ENCODE peak calls at places on chromosomes 4 and X, in nine cellular contexts. One of them, this sample, is unnamed. For H3K36me3, the result is how much of the 10 kb centered on the place peaks cover.

GRCh38 chr4:123443401-123444297 is 47.1 kb downstream of the SPRY1 start:
- DNase-seq in heart right ventricle: no peak
- DNase-seq in uterus: no peak
- DNase-seq in left ventricle myocardium inferior: no peak
- DNase-seq in OCI-LY7: peak
- DNase-seq in HCT116: no peak
- DNase-seq in WERI-Rb-1: no peak
- DNase-seq in cardiac muscle cell: no peak
- DNase-seq in tibial artery: no peak
- DNase-seq in this sample: no peak

GRCh38 chrX:133249659-133250058 is 31.5 kb upstream of the TFDP3 start:
- DNase-seq in HCT116: no peak
- DNase-seq in tibial artery: no peak
- DNase-seq in left ventricle myocardium inferior: no peak
- DNase-seq in uterus: no peak
- DNase-seq in OCI-LY7: no peak
- DNase-seq in cardiac muscle cell: no peak
- DNase-seq in heart right ventricle: no peak
- DNase-seq in WERI-Rb-1: no peak
- DNase-seq in this sample: no peak

GRCh38 chr4:41058426-41058825 is 155.9 kb downstream of the APBB2 start:
- DNase-seq in cardiac muscle cell: no peak
- DNase-seq in HCT116: no peak
- DNase-seq in tibial artery: no peak
- DNase-seq in heart right ventricle: no peak
- DNase-seq in OCI-LY7: no peak
- DNase-seq in left ventricle myocardium inferior: no peak
- DNase-seq in uterus: no peak
- DNase-seq in WERI-Rb-1: no peak
- DNase-seq in this sample: no peak

GRCh38 chr4:65671402-65671801 is 1.1 kb upstream of the EPHA5 start:
- DNase-seq in uterus: no peak
- DNase-seq in HCT116: no peak
- DNase-seq in OCI-LY7: no peak
- DNase-seq in heart right ventricle: no peak
- DNase-seq in WERI-Rb-1: no peak
- DNase-seq in tibial artery: no peak
- DNase-seq in cardiac muscle cell: no peak
- DNase-seq in left ventricle myocardium inferior: no peak
- DNase-seq in this sample: no peak

GRCh38 chr4:56655209-56655626 is 25.9 kb downstream of the HOPX start:
- DNase-seq in uterus: peak
- DNase-seq in left ventricle myocardium inferior: peak
- DNase-seq in HCT116: no peak
- DNase-seq in heart right ventricle: peak
- DNase-seq in cardiac muscle cell: peak
- DNase-seq in OCI-LY7: no peak
- DNase-seq in WERI-Rb-1: no peak
- DNase-seq in tibial artery: no peak
- DNase-seq in this sample: no peak

GRCh38 chr4:158610790-158611189 is 60.9 kb downstream of the C4orf46 start:
- DNase-seq in heart right ventricle: no peak
- DNase-seq in uterus: no peak
- DNase-seq in HCT116: no peak
- DNase-seq in OCI-LY7: no peak
- DNase-seq in WERI-Rb-1: no peak
- DNase-seq in left ventricle myocardium inferior: no peak
- DNase-seq in tibial artery: no peak
- DNase-seq in cardiac muscle cell: no peak
- DNase-seq in this sample: no peak

GRCh38 chr4:165308174-165308573 is 19.3 kb upstream of the MSMO1 start:
- DNase-seq in OCI-LY7: no peak
- DNase-seq in cardiac muscle cell: no peak
- DNase-seq in tibial artery: no peak
- DNase-seq in HCT116: no peak
- DNase-seq in WERI-Rb-1: no peak
- DNase-seq in uterus: no peak
- DNase-seq in heart right ventricle: no peak
- DNase-seq in left ventricle myocardium inferior: no peak
- DNase-seq in this sample: no peak

GRCh38 chr4:166498541-166498940 is 625.5 kb downstream of the TLL1 start:
- DNase-seq in heart right ventricle: no peak
- DNase-seq in cardiac muscle cell: no peak
- DNase-seq in left ventricle myocardium inferior: no peak
- DNase-seq in tibial artery: no peak
- DNase-seq in WERI-Rb-1: no peak
- DNase-seq in OCI-LY7: no peak
- DNase-seq in HCT116: no peak
- DNase-seq in uterus: no peak
- DNase-seq in this sample: no peak

GRCh38 chr4:68410149-68410548 is 37.1 kb upstream of the TMPRSS11E start:
- DNase-seq in OCI-LY7: no peak
- DNase-seq in tibial artery: no peak
- DNase-seq in heart right ventricle: no peak
- DNase-seq in HCT116: no peak
- DNase-seq in WERI-Rb-1: no peak
- DNase-seq in cardiac muscle cell: no peak
- DNase-seq in left ventricle myocardium inferior: no peak
- DNase-seq in uterus: no peak
- DNase-seq in this sample: no peak

GRCh38 chr4:68410643-68411042 is 36.6 kb upstream of the TMPRSS11E start:
- DNase-seq in tibial artery: no peak
- DNase-seq in uterus: no peak
- DNase-seq in WERI-Rb-1: no peak
- DNase-seq in left ventricle myocardium inferior: no peak
- DNase-seq in cardiac muscle cell: no peak
- DNase-seq in OCI-LY7: no peak
- DNase-seq in heart right ventricle: no peak
- DNase-seq in HCT116: no peak
- DNase-seq in this sample: no peak

GRCh38 chr4:68407868-68408190 is 39.4 kb upstream of the TMPRSS11E start:
- DNase-seq in cardiac muscle cell: no peak
- DNase-seq in tibial artery: no peak
- DNase-seq in WERI-Rb-1: no peak
- DNase-seq in OCI-LY7: no peak
- DNase-seq in HCT116: no peak
- DNase-seq in heart right ventricle: no peak
- DNase-seq in uterus: no peak
- DNase-seq in left ventricle myocardium inferior: no peak
- DNase-seq in this sample: no peak

GRCh38 chr4:68404153-68404552 is 43.1 kb upstream of the TMPRSS11E start:
- DNase-seq in left ventricle myocardium inferior: no peak
- DNase-seq in OCI-LY7: no peak
- DNase-seq in cardiac muscle cell: no peak
- DNase-seq in heart right ventricle: no peak
- DNase-seq in uterus: no peak
- DNase-seq in WERI-Rb-1: no peak
- DNase-seq in tibial artery: no peak
- DNase-seq in HCT116: no peak
- DNase-seq in this sample: no peak

GRCh38 chr4:68406479-68406859 is 40.8 kb upstream of the TMPRSS11E start:
- DNase-seq in cardiac muscle cell: no peak
- DNase-seq in HCT116: no peak
- DNase-seq in uterus: no peak
- DNase-seq in left ventricle myocardium inferior: no peak
- DNase-seq in heart right ventricle: no peak
- DNase-seq in tibial artery: no peak
- DNase-seq in OCI-LY7: no peak
- DNase-seq in WERI-Rb-1: no peak
- DNase-seq in this sample: no peak
- H3K4me3 ChIP-seq in cardiac muscle cell: no peak
- H3K4me3 ChIP-seq in HCT116: no peak
- H3K4me3 ChIP-seq in uterus: no peak
- H3K4me3 ChIP-seq in left ventricle myocardium inferior: no peak
- H3K4me3 ChIP-seq in heart right ventricle: no peak
- H3K4me3 ChIP-seq in tibial artery: no peak
- H3K4me3 ChIP-seq in OCI-LY7: no peak
- H3K4me3 ChIP-seq in WERI-Rb-1: no peak
- H3K4me3 ChIP-seq in this sample: no peak

GRCh38 chrX:10633722-10634121 is 13.3 kb upstream of the MID1 start:
- DNase-seq in HCT116: peak
- DNase-seq in tibial artery: no peak
- DNase-seq in WERI-Rb-1: no peak
- DNase-seq in uterus: peak
- DNase-seq in cardiac muscle cell: no peak
- DNase-seq in heart right ventricle: peak
- DNase-seq in OCI-LY7: no peak
- DNase-seq in left ventricle myocardium inferior: peak
- DNase-seq in this sample: peak

GRCh38 chrX:10631416-10632145 is 11.2 kb upstream of the MID1 start:
- DNase-seq in HCT116: no peak
- DNase-seq in WERI-Rb-1: no peak
- DNase-seq in tibial artery: no peak
- DNase-seq in cardiac muscle cell: no peak
- DNase-seq in uterus: no peak
- DNase-seq in OCI-LY7: no peak
- DNase-seq in heart right ventricle: no peak
- DNase-seq in left ventricle myocardium inferior: no peak
- DNase-seq in this sample: no peak

GRCh38 chrX:10634681-10635161 is 14.3 kb upstream of the MID1 start:
- DNase-seq in left ventricle myocardium inferior: no peak
- DNase-seq in HCT116: peak
- DNase-seq in cardiac muscle cell: no peak
- DNase-seq in uterus: peak
- DNase-seq in heart right ventricle: no peak
- DNase-seq in tibial artery: no peak
- DNase-seq in OCI-LY7: no peak
- DNase-seq in WERI-Rb-1: no peak
- DNase-seq in this sample: peak

GRCh38 chrX:10636851-10637250 is 16.5 kb upstream of the MID1 start:
- DNase-seq in heart right ventricle: no peak
- DNase-seq in tibial artery: no peak
- DNase-seq in cardiac muscle cell: no peak
- DNase-seq in OCI-LY7: no peak
- DNase-seq in WERI-Rb-1: no peak
- DNase-seq in HCT116: no peak
- DNase-seq in uterus: no peak
- DNase-seq in left ventricle myocardium inferior: no peak
- DNase-seq in this sample: no peak

GRCh38 chrX:10636337-10636736 is 16.0 kb upstream of the MID1 start:
- DNase-seq in OCI-LY7: no peak
- DNase-seq in tibial artery: no peak
- DNase-seq in heart right ventricle: peak
- DNase-seq in uterus: peak
- DNase-seq in cardiac muscle cell: peak
- DNase-seq in WERI-Rb-1: peak
- DNase-seq in left ventricle myocardium inferior: no peak
- DNase-seq in HCT116: peak
- DNase-seq in this sample: peak
- H3K27ac ChIP-seq in OCI-LY7: no peak
- H3K27ac ChIP-seq in tibial artery: no peak
- H3K27ac ChIP-seq in heart right ventricle: no peak
- H3K27ac ChIP-seq in uterus: peak
- H3K27ac ChIP-seq in cardiac muscle cell: peak
- H3K27ac ChIP-seq in WERI-Rb-1: no peak
- H3K27ac ChIP-seq in left ventricle myocardium inferior: peak
- H3K27ac ChIP-seq in HCT116: peak
- H3K27ac ChIP-seq in this sample: peak

GRCh38 chr4:153294631-153295030 is 49.9 kb upstream of the MND1 start:
- DNase-seq in uterus: no peak
- DNase-seq in tibial artery: no peak
- DNase-seq in OCI-LY7: no peak
- DNase-seq in heart right ventricle: no peak
- DNase-seq in cardiac muscle cell: no peak
- DNase-seq in left ventricle myocardium inferior: no peak
- DNase-seq in HCT116: no peak
- DNase-seq in WERI-Rb-1: no peak
- DNase-seq in this sample: no peak

GRCh38 chr4:153291562-153291961 is 52.9 kb upstream of the MND1 start:
- DNase-seq in left ventricle myocardium inferior: no peak
- DNase-seq in OCI-LY7: no peak
- DNase-seq in cardiac muscle cell: no peak
- DNase-seq in uterus: no peak
- DNase-seq in heart right ventricle: no peak
- DNase-seq in tibial artery: no peak
- DNase-seq in HCT116: no peak
- DNase-seq in WERI-Rb-1: no peak
- DNase-seq in this sample: no peak

GRCh38 chr4:153295131-153295755 is 49.2 kb upstream of the MND1 start:
- DNase-seq in tibial artery: no peak
- DNase-seq in left ventricle myocardium inferior: no peak
- DNase-seq in cardiac muscle cell: no peak
- DNase-seq in WERI-Rb-1: no peak
- DNase-seq in heart right ventricle: no peak
- DNase-seq in HCT116: no peak
- DNase-seq in OCI-LY7: no peak
- DNase-seq in uterus: no peak
- DNase-seq in this sample: no peak

GRCh38 chr4:153292897-153293674 is 51.4 kb upstream of the MND1 start:
- DNase-seq in OCI-LY7: no peak
- DNase-seq in cardiac muscle cell: no peak
- DNase-seq in heart right ventricle: no peak
- DNase-seq in left ventricle myocardium inferior: no peak
- DNase-seq in WERI-Rb-1: no peak
- DNase-seq in uterus: no peak
- DNase-seq in HCT116: no peak
- DNase-seq in tibial artery: no peak
- DNase-seq in this sample: no peak

DNA sequence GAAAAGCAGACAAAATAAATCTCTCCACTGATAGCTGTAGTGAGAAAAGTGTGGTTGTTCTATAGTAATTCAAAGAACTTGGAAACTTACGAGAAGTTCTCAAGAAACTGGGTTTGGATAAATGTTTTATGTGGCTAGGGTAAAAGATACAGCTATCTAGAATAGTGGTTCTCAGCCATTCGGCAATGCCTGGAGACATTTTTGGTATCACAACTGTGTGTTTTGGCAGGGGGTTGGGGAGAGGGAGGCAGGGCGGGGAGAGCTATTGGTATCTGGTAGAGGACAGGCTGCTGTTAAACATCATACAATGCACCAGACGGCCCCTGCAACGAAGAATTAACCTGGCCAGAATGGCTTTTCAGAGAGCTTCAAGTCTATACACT is 50.8 kb upstream of the MND1 start:
- DNase-seq in cardiac muscle cell: no peak
- DNase-seq in OCI-LY7: no peak
- DNase-seq in tibial artery: no peak
- DNase-seq in left ventricle myocardium inferior: no peak
- DNase-seq in WERI-Rb-1: no peak
- DNase-seq in uterus: no peak
- DNase-seq in HCT116: no peak
- DNase-seq in heart right ventricle: no peak
- DNase-seq in this sample: no peak
- H3K36me3 ChIP-seq in cardiac muscle cell: under half
- H3K36me3 ChIP-seq in OCI-LY7: under half
- H3K36me3 ChIP-seq in tibial artery: under half
- H3K36me3 ChIP-seq in left ventricle myocardium inferior: under half
- H3K36me3 ChIP-seq in WERI-Rb-1: half or more
- H3K36me3 ChIP-seq in uterus: under half
- H3K36me3 ChIP-seq in HCT116: under half
- H3K36me3 ChIP-seq in heart right ventricle: under half
- H3K36me3 ChIP-seq in this sample: under half

DNA sequence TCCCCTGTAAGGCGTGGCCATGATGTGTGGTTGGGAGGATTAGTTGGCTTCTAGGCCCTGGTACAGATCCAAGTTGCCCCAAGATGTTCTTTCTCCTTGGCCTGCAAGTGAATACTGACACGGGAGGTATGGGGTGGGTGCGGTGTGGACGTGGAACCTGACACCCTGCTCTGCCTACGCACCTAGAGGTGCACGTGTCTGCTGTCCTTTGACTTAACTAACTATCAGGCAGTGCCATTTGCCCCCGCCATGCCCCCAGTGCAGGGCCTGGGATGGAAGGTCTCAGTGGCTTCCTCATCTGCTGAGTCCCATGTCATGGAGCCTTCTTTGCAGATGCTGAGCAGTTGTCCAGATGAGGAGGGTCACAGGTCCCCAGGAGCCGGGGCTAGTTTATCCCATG is 90.8 kb downstream of the PSAPL1 start:
- DNase-seq in HCT116: no peak
- DNase-seq in cardiac muscle cell: no peak
- DNase-seq in uterus: no peak
- DNase-seq in left ventricle myocardium inferior: peak
- DNase-seq in OCI-LY7: no peak
- DNase-seq in WERI-Rb-1: no peak
- DNase-seq in heart right ventricle: no peak
- DNase-seq in tibial artery: no peak
- DNase-seq in this sample: no peak
- H3K4me3 ChIP-seq in HCT116: no peak
- H3K4me3 ChIP-seq in cardiac muscle cell: no peak
- H3K4me3 ChIP-seq in uterus: no peak
- H3K4me3 ChIP-seq in left ventricle myocardium inferior: no peak
- H3K4me3 ChIP-seq in OCI-LY7: no peak
- H3K4me3 ChIP-seq in WERI-Rb-1: no peak
- H3K4me3 ChIP-seq in heart right ventricle: no peak
- H3K4me3 ChIP-seq in tibial artery: no peak
- H3K4me3 ChIP-seq in this sample: no peak

This sample was measured in SJCRH30.